ENCODE peak calls at places on chromosomes 2 and 18, in seven cellular contexts. One of them, this sample, is unnamed.

GRCh38 chr2:179049546-179050311 is at the start of gene CCDC141:
- DNase-seq in IMR-90: no peak
- DNase-seq in H9: no peak
- DNase-seq in mesenchymal stem cell: peak; percentile 59
- DNase-seq in mesendoderm: peak; percentile 84
- DNase-seq in H1: no peak
- DNase-seq in trophoblast cell: peak; percentile 81
- DNase-seq in this sample: no peak

GRCh38 chr2:10278029-10278762 is 24.5 kb upstream of the HPCAL1 start:
- DNase-seq in IMR-90: peak; percentile 42
- DNase-seq in H9: no peak
- DNase-seq in mesenchymal stem cell: peak; percentile 23
- DNase-seq in mesendoderm: no peak
- DNase-seq in H1: no peak
- DNase-seq in trophoblast cell: peak; percentile 45
- DNase-seq in this sample: no peak

GRCh38 chr2:89763581-89764485 is 1072.4 kb downstream of the RPIA start:
- DNase-seq in IMR-90: no peak
- DNase-seq in H9: no peak
- DNase-seq in mesenchymal stem cell: no peak
- DNase-seq in mesendoderm: no peak
- DNase-seq in H1: no peak
- DNase-seq in trophoblast cell: no peak
- DNase-seq in this sample: no peak

GRCh38 chr18:47204908-47205522 is 28.9 kb upstream of the IER3IP1 start:
- DNase-seq in IMR-90: peak; percentile 27
- DNase-seq in H9: peak; percentile 60
- DNase-seq in mesenchymal stem cell: peak; percentile 55
- DNase-seq in mesendoderm: peak; percentile 78
- DNase-seq in H1: no peak
- DNase-seq in trophoblast cell: peak; percentile 80
- DNase-seq in this sample: no peak

GRCh38 chr2:237872178-237872887 is 12.9 kb downstream of the RAMP1 start:
- DNase-seq in IMR-90: no peak
- DNase-seq in H9: no peak
- DNase-seq in mesenchymal stem cell: no peak
- DNase-seq in mesendoderm: no peak
- DNase-seq in H1: no peak
- DNase-seq in trophoblast cell: no peak
- DNase-seq in this sample: no peak

GRCh38 chr2:46874236-46874929 is 41.2 kb downstream of the MCFD2 start:
- DNase-seq in IMR-90: peak; percentile 67
- DNase-seq in H9: no peak
- DNase-seq in mesenchymal stem cell: peak; percentile 75
- DNase-seq in mesendoderm: no peak
- DNase-seq in H1: no peak
- DNase-seq in trophoblast cell: peak; percentile 31
- DNase-seq in this sample: no peak

GRCh38 chr2:219285894-219286425 is 6.8 kb downstream of the DNAJB2 start:
- DNase-seq in IMR-90: peak; percentile 57
- DNase-seq in H9: peak; percentile 88
- DNase-seq in mesenchymal stem cell: no peak
- DNase-seq in mesendoderm: peak; percentile 92
- DNase-seq in H1: no peak
- DNase-seq in trophoblast cell: no peak
- DNase-seq in this sample: no peak

GRCh38 chr18:25350561-25351201 is 1.3 kb downstream of the ZNF521 start:
- DNase-seq in IMR-90: peak; percentile 65
- DNase-seq in H9: peak; percentile 28
- DNase-seq in mesenchymal stem cell: peak; percentile 70
- DNase-seq in mesendoderm: peak; percentile 37
- DNase-seq in H1: no peak
- DNase-seq in trophoblast cell: peak; percentile 17
- DNase-seq in this sample: peak; percentile 31

GRCh38 chr2:106054880-106055655 is 139.0 kb downstream of the UXS1 start:
- DNase-seq in IMR-90: no peak
- DNase-seq in H9: no peak
- DNase-seq in mesenchymal stem cell: no peak
- DNase-seq in mesendoderm: peak; percentile 22
- DNase-seq in H1: no peak
- DNase-seq in trophoblast cell: no peak
- DNase-seq in this sample: no peak

GRCh38 chr18:36829362-36830140 is 624 bp downstream of the KIAA1328 start:
- DNase-seq in IMR-90: peak; percentile 19
- DNase-seq in H9: no peak
- DNase-seq in mesenchymal stem cell: no peak
- DNase-seq in mesendoderm: no peak
- DNase-seq in H1: no peak
- DNase-seq in trophoblast cell: peak; percentile 55
- DNase-seq in this sample: no peak

GRCh38 chr18:42114310-42114943 is 159.4 kb downstream of the PIK3C3 start:
- DNase-seq in IMR-90: peak; percentile 75
- DNase-seq in H9: peak; percentile 70
- DNase-seq in mesenchymal stem cell: peak; percentile 84
- DNase-seq in mesendoderm: peak; percentile 85
- DNase-seq in H1: peak; percentile 36
- DNase-seq in trophoblast cell: peak; percentile 88
- DNase-seq in this sample: peak; percentile 80

GRCh38 chr2:172232638-172233253 is 130.0 kb upstream of the DLX2 start:
- DNase-seq in IMR-90: peak; percentile 62
- DNase-seq in H9: peak; percentile 3
- DNase-seq in mesenchymal stem cell: peak; percentile 71
- DNase-seq in mesendoderm: no peak
- DNase-seq in H1: no peak
- DNase-seq in trophoblast cell: no peak
- DNase-seq in this sample: no peak

GRCh38 chr2:71609958-71610357 is 156.6 kb downstream of the DYSF start:
- DNase-seq in IMR-90: peak; percentile 54
- DNase-seq in H9: no peak
- DNase-seq in mesenchymal stem cell: peak; percentile 57
- DNase-seq in mesendoderm: no peak
- DNase-seq in H1: no peak
- DNase-seq in trophoblast cell: peak; percentile 70
- DNase-seq in this sample: no peak

GRCh38 chr2:11710210-11710609 is 36.2 kb upstream of the LPIN1 start:
- DNase-seq in IMR-90: peak; percentile 88
- DNase-seq in H9: no peak
- DNase-seq in mesenchymal stem cell: peak; percentile 42
- DNase-seq in mesendoderm: no peak
- DNase-seq in H1: no peak
- DNase-seq in trophoblast cell: peak; percentile 59
- DNase-seq in this sample: no peak

GRCh38 chr2:170217778-170218251 is 39.9 kb downstream of the MYO3B start:
- DNase-seq in IMR-90: peak; percentile 87
- DNase-seq in H9: no peak
- DNase-seq in mesenchymal stem cell: no peak
- DNase-seq in mesendoderm: no peak
- DNase-seq in H1: no peak
- DNase-seq in trophoblast cell: no peak
- DNase-seq in this sample: no peak

GRCh38 chr2:240224676-240225075 is 84.2 kb upstream of the OTOS start:
- DNase-seq in IMR-90: peak; percentile 84
- DNase-seq in H9: no peak
- DNase-seq in mesenchymal stem cell: peak; percentile 17
- DNase-seq in mesendoderm: no peak
- DNase-seq in H1: no peak
- DNase-seq in trophoblast cell: peak; percentile 97
- DNase-seq in this sample: no peak

GRCh38 chr2:37148325-37148724 is 8.5 kb downstream of the EIF2AK2 start:
- DNase-seq in IMR-90: no peak
- DNase-seq in H9: no peak
- DNase-seq in mesenchymal stem cell: no peak
- DNase-seq in mesendoderm: no peak
- DNase-seq in H1: no peak
- DNase-seq in trophoblast cell: peak; percentile 85
- DNase-seq in this sample: no peak
- H3K4ac ChIP-seq in IMR-90: no peak overlapping the region
- H3K4ac ChIP-seq in H9: no peak overlapping the region
- H3K4ac ChIP-seq in mesenchymal stem cell: no peak overlapping the region
- H3K4ac ChIP-seq in mesendoderm: no peak overlapping the region
- H3K4ac ChIP-seq in H1: no peak overlapping the region
- H3K4ac ChIP-seq in trophoblast cell: no peak overlapping the region
- H3K4ac ChIP-seq in this sample: no peak overlapping the region

GRCh38 chr2:74739129-74739528 is 85.1 kb downstream of the SEMA4F start:
- DNase-seq in IMR-90: no peak
- DNase-seq in H9: no peak
- DNase-seq in mesenchymal stem cell: no peak
- DNase-seq in mesendoderm: no peak
- DNase-seq in H1: no peak
- DNase-seq in trophoblast cell: peak; percentile 78
- DNase-seq in this sample: no peak
- H3K4ac ChIP-seq in IMR-90: peak overlapping the region; percentile 25
- H3K4ac ChIP-seq in H9: no peak overlapping the region
- H3K4ac ChIP-seq in mesenchymal stem cell: no peak overlapping the region
- H3K4ac ChIP-seq in mesendoderm: no peak overlapping the region
- H3K4ac ChIP-seq in H1: no peak overlapping the region
- H3K4ac ChIP-seq in trophoblast cell: no peak overlapping the region
- H3K4ac ChIP-seq in this sample: no peak overlapping the region

GRCh38 chr2:85831735-85832134 is 57.1 kb downstream of the ST3GAL5 start:
- DNase-seq in IMR-90: no peak
- DNase-seq in H9: no peak
- DNase-seq in mesenchymal stem cell: no peak
- DNase-seq in mesendoderm: no peak
- DNase-seq in H1: no peak
- DNase-seq in trophoblast cell: no peak
- DNase-seq in this sample: no peak
- H3K4ac ChIP-seq in IMR-90: no peak overlapping the region
- H3K4ac ChIP-seq in H9: no peak overlapping the region
- H3K4ac ChIP-seq in mesenchymal stem cell: no peak overlapping the region
- H3K4ac ChIP-seq in mesendoderm: no peak overlapping the region
- H3K4ac ChIP-seq in H1: no peak overlapping the region
- H3K4ac ChIP-seq in trophoblast cell: no peak overlapping the region
- H3K4ac ChIP-seq in this sample: no peak overlapping the region

GRCh38 chr18:67410075-67410474 is 106.4 kb downstream of the DSEL start:
- DNase-seq in IMR-90: peak; percentile 31
- DNase-seq in H9: no peak
- DNase-seq in mesenchymal stem cell: no peak
- DNase-seq in mesendoderm: no peak
- DNase-seq in H1: no peak
- DNase-seq in trophoblast cell: no peak
- DNase-seq in this sample: no peak
- H3K4ac ChIP-seq in IMR-90: no peak overlapping the region
- H3K4ac ChIP-seq in H9: no peak overlapping the region
- H3K4ac ChIP-seq in mesenchymal stem cell: no peak overlapping the region
- H3K4ac ChIP-seq in mesendoderm: no peak overlapping the region
- H3K4ac ChIP-seq in H1: no peak overlapping the region
- H3K4ac ChIP-seq in trophoblast cell: no peak overlapping the region
- H3K4ac ChIP-seq in this sample: no peak overlapping the region

DNA sequence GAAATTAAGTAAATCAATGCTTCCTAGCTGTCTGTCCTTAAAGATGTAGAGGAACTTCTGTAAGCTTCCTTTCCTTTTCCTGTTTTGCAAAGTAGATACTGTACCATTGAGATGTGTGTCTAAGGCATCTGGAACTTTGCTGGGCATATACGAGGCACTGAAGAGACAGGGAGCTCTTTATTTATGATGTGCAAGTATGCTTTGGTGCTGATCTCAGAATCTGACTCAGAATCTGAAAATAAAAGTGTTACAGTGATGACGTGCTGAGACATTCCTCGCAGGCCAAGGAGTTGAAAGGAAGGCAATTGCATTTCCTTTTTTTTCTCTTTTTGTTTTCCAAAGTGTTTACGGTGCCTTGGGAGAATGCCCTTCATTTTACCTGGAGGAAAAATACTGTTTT is 230.9 kb upstream of the RGPD4 start:
- DNase-seq in IMR-90: peak; percentile 84
- DNase-seq in H9: no peak
- DNase-seq in mesenchymal stem cell: peak; percentile 78
- DNase-seq in mesendoderm: peak; percentile 24
- DNase-seq in H1: no peak
- DNase-seq in trophoblast cell: no peak
- DNase-seq in this sample: no peak
- H3K4ac ChIP-seq in IMR-90: no peak overlapping the region
- H3K4ac ChIP-seq in H9: no peak overlapping the region
- H3K4ac ChIP-seq in mesenchymal stem cell: no peak overlapping the region
- H3K4ac ChIP-seq in mesendoderm: no peak overlapping the region
- H3K4ac ChIP-seq in H1: no peak overlapping the region
- H3K4ac ChIP-seq in trophoblast cell: no peak overlapping the region
- H3K4ac ChIP-seq in this sample: no peak overlapping the region

GRCh38 chr2:136645458-136645857 is 119.9 kb upstream of the THSD7B start:
- DNase-seq in IMR-90: no peak
- DNase-seq in H9: no peak
- DNase-seq in mesenchymal stem cell: no peak
- DNase-seq in mesendoderm: no peak
- DNase-seq in H1: no peak
- DNase-seq in trophoblast cell: no peak
- DNase-seq in this sample: no peak

GRCh38 chr2:136651611-136652010 is 113.7 kb upstream of the THSD7B start:
- DNase-seq in IMR-90: no peak
- DNase-seq in H9: no peak
- DNase-seq in mesenchymal stem cell: no peak
- DNase-seq in mesendoderm: no peak
- DNase-seq in H1: no peak
- DNase-seq in trophoblast cell: no peak
- DNase-seq in this sample: no peak

GRCh38 chr2:136647039-136647438 is 118.3 kb upstream of the THSD7B start:
- DNase-seq in IMR-90: no peak
- DNase-seq in H9: no peak
- DNase-seq in mesenchymal stem cell: no peak
- DNase-seq in mesendoderm: no peak
- DNase-seq in H1: no peak
- DNase-seq in trophoblast cell: no peak
- DNase-seq in this sample: no peak
- H3K4ac ChIP-seq in IMR-90: no peak overlapping the region
- H3K4ac ChIP-seq in H9: no peak overlapping the region
- H3K4ac ChIP-seq in mesenchymal stem cell: no peak overlapping the region
- H3K4ac ChIP-seq in mesendoderm: no peak overlapping the region
- H3K4ac ChIP-seq in H1: no peak overlapping the region
- H3K4ac ChIP-seq in trophoblast cell: no peak overlapping the region
- H3K4ac ChIP-seq in this sample: no peak overlapping the region

DNA sequence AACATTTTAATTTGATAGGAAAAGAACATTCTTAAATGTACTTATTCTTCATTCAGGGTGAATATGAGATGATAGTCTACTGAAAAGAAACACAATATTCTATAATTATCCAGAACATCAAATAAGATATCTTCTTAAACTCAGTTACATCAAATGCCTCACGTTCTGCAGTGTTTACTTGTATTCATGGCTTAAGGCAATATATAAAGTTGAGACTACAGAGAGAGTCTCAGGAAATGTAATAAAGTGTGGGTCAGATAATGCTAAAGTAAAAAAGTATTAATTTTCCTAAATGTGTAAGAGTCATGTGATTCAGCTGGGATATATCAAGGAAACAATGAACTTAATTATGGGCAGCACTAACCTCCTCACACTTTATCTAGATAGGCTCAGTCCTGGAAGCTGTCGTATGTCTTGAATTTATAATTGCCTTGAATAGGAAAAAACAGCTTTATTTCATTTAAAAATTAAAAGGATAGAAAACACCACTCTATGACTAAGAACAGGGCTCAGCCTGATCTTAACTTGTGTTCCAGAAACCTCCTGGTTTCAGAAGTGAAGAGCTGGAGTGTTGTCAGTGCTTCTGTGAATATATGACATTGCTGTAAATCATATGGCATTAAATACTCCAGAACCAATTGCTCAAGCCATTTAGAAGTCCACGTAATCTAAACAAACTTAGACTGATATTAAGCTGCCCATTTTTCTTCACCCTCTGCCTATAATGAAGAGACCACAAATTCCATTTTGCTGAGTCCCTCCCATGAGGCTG is 240.2 kb downstream of the FSIP2 start:
- DNase-seq in IMR-90: peak; percentile 4
- DNase-seq in H9: no peak
- DNase-seq in mesenchymal stem cell: peak; percentile 80
- DNase-seq in mesendoderm: no peak
- DNase-seq in H1: no peak
- DNase-seq in trophoblast cell: peak; percentile 10
- DNase-seq in this sample: no peak
- H3K4ac ChIP-seq in IMR-90: no peak overlapping the region
- H3K4ac ChIP-seq in H9: no peak overlapping the region
- H3K4ac ChIP-seq in mesenchymal stem cell: no peak overlapping the region
- H3K4ac ChIP-seq in mesendoderm: no peak overlapping the region
- H3K4ac ChIP-seq in H1: no peak overlapping the region
- H3K4ac ChIP-seq in trophoblast cell: no peak overlapping the region
- H3K4ac ChIP-seq in this sample: no peak overlapping the region

This sample was measured in neuronal stem cell.